ENCODE peak calls at places on chromosomes 2 and 18, in four cellular contexts. C is prostate gland, J is iPS DF 6.9, N is right lobe of liver. T is an unnamed sample.

GRCh38 chr2:197929008-197929885 is 124.9 kb downstream of the PLCL1 start:
- DNase-seq in C (no peak), J (no peak), N (no peak), T (no peak)

GRCh38 chr2:192267484-192267883 is 72.8 kb upstream of the TMEFF2 start:
- DNase-seq in C (no peak), J (no peak), N (no peak), T (no peak)

GRCh38 chr2:18398833-18399232 is 161.6 kb downstream of the RDH14 start:
- DNase-seq in C (no peak), J (no peak), N (no peak), T (peak)

GRCh38 chr2:233791151-233791882 is 13.2 kb downstream of the MROH2A start:
- DNase-seq in C (no peak), J (no peak), N (no peak), T (no peak)

GRCh38 chr2:136909777-136910176 is 144.4 kb downstream of the THSD7B start:
- DNase-seq in C (no peak), J (no peak), N (no peak), T (no peak)

GRCh38 chr2:215171151-215171550 is 32.7 kb upstream of the ABCA12 start:
- DNase-seq in C (no peak), J (no peak), N (no peak), T (no peak)

GRCh38 chr2:11744631-11745394 is 1.6 kb upstream of the LPIN1 start:
- DNase-seq in C (no peak), J (no peak), N (no peak), T (peak)

GRCh38 chr2:238638982-238639341 is 208.9 kb upstream of the TWIST2 start:
- DNase-seq in C (no peak), J (no peak), N (no peak), T (no peak)

GRCh38 chr2:39470580-39470979 is 33.5 kb upstream of the MAP4K3 start:
- DNase-seq in C (no peak), J (no peak), N (no peak), T (no peak)

GRCh38 chr2:85769987-85770362 is 16.2 kb downstream of the ATOH8 start:
- DNase-seq in C (no peak), J (no peak), N (no peak), T (no peak)

GRCh38 chr18:79856119-79857080 is 58.7 kb downstream of the KCNG2 start:
- DNase-seq in C (no peak), J (peak), N (no peak), T (no peak)

GRCh38 chr2:234032301-234032856 is 18.1 kb upstream of the SPP2 start:
- DNase-seq in C (no peak), J (no peak), N (no peak), T (no peak)

GRCh38 chr2:86072271-86072858 is 33.3 kb downstream of the POLR1A start:
- DNase-seq in C (peak), J (no peak), N (peak), T (no peak)

GRCh38 chr2:39736593-39736992 is 42.5 kb downstream of the THUMPD2 start:
- DNase-seq in C (no peak), J (no peak), N (no peak), T (no peak)

GRCh38 chr2:5125017-5125730 is 567.0 kb upstream of the SOX11 start:
- DNase-seq in C (no peak), J (no peak), N (no peak), T (no peak)

GRCh38 chr2:201320701-201321100 is 36.4 kb downstream of the FLACC1 start:
- DNase-seq in C (no peak), J (no peak), N (no peak), T (no peak)

GRCh38 chr2:100801402-100801801 is 18.5 kb upstream of the NPAS2 start:
- DNase-seq in C (no peak), J (no peak), N (no peak), T (no peak)

GRCh38 chr18:23876921-23877320 is 137.6 kb upstream of the TTC39C start:
- DNase-seq in C (no peak), J (no peak), N (no peak), T (no peak)

GRCh38 chr2:240460781-240461431 is 25.4 kb downstream of the GPC1 start:
- DNase-seq in C (no peak), J (no peak), N (peak), T (peak)

GRCh38 chr18:48887905-48888531 is 62.7 kb downstream of the SMAD7 start:
- DNase-seq in C (no peak), J (no peak), N (no peak), T (peak)

GRCh38 chr2:45755585-45756330 is 104.3 kb downstream of the PRKCE start:
- DNase-seq in C (no peak), J (no peak), N (no peak), T (no peak)

GRCh38 chr18:56388571-56388970 is 249.8 kb downstream of the TXNL1 start:
- DNase-seq in C (no peak), J (no peak), N (no peak), T (no peak)

GRCh38 chr2:128440087-128440665 is 121.5 kb upstream of the HS6ST1 start:
- DNase-seq in C (no peak), J (no peak), N (peak), T (no peak)

GRCh38 chr18:51070545-51070944 is 40.5 kb downstream of the SMAD4 start:
- DNase-seq in C (no peak), J (no peak), N (no peak), T (no peak)

GRCh38 chr2:23015651-23016050 is 369.3 kb upstream of the KLHL29 start:
- DNase-seq in C (no peak), J (no peak), N (no peak), T (no peak)

GRCh38 chr2:82330104-82330503 is 2025.6 kb upstream of the LRRTM1 start:
- DNase-seq in C (no peak), J (no peak), N (no peak), T (no peak)

GRCh38 chr18:50097702-50098101 is 97.2 kb downstream of the MYO5B start:
- DNase-seq in C (peak), J (no peak), N (no peak), T (no peak)

GRCh38 chr18:63168287-63168686 is 151.3 kb downstream of the BCL2 start:
- DNase-seq in C (no peak), J (no peak), N (no peak), T (no peak)

GRCh38 chr2:25078171-25079049 is 36.5 kb downstream of the EFR3B start:
- DNase-seq in C (peak), J (no peak), N (no peak), T (peak)

GRCh38 chr2:25076749-25077148 is 34.9 kb downstream of the EFR3B start:
- DNase-seq in C (no peak), J (no peak), N (no peak), T (peak)

GRCh38 chr2:25077792-25078170 is 35.9 kb downstream of the EFR3B start:
- DNase-seq in C (no peak), J (no peak), N (no peak), T (no peak)

GRCh38 chr2:25082002-25082622 is 40.2 kb downstream of the EFR3B start:
- DNase-seq in C (no peak), J (no peak), N (no peak), T (no peak)

GRCh38 chr2:25079050-25079635 is 37.3 kb downstream of the EFR3B start:
- DNase-seq in C (no peak), J (no peak), N (no peak), T (peak)
- H3K4me3 ChIP-seq in C (no peak), J (no peak), N (no peak), T (no peak)

GRCh38 chr2:60581461-60582282 is 28.2 kb upstream of the BCL11A start:
- DNase-seq in C (peak), J (no peak), N (peak), T (peak)
- H3K4me3 ChIP-seq in C (peak), J (peak), N (peak), T (peak)

DNA sequence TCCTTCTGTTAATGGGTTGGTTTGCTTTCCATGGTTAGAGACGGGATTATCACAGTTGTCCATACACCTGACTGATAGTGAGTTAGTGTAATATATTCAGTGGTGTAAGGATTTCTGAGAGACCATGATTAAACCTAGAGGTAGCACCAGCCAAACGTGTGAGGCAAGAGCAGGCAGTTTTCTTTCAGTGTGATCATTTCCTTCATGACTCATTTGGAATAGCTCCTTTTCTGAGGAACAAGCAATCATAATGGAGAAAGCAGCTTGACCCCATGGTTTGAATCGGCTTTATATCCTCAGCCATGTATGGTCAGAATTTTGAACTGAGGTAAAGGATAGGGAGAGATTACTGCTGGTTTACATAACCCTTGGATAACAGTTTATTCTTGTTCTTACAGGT is 2.9 kb downstream of the MXD1 start:
- DNase-seq in C (no peak), J (no peak), N (no peak), T (no peak)
- H3K4me3 ChIP-seq in C (no peak), J (no peak), N (no peak), T (no peak)

DNA sequence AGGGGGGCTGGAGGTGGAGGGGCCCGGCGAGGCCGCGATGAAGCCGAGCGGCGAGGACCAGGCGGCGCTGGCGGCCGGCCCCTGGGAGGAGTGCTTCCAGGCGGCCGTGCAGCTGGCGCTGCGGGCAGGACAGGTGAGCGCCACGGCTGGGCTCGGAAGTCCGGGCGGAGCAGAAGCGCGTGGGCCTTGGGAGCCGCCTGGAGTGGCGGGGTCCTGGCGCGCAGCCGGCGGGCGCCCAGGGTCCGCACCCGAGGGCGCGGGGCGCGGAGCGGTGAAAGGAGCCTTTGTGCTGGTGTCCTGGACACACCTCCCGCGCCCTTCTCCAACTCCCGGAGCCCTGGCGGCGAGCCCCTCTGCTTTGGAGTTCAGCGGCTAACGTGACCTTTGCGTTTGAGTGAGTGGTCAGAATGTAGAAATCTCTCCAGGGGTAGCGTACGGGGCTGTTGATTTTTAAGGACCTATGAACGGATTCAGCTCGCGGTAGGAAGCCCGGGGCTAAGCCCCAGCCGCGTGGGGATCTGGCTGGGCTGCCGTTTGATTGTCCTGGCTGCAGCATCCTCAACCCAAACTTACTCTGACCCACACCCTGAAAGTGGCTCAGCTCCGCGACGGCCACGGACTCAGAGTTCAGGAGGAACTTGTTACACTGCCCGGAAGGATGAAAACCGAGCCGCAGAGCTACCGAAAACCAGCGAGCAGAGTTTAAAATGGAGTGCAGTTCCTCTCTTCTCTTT is 493 bp downstream of the IMPA2 start:
- DNase-seq in C (peak), J (no peak), N (peak), T (peak)
- H3K4me3 ChIP-seq in C (peak), J (peak), N (peak), T (peak)

DNA sequence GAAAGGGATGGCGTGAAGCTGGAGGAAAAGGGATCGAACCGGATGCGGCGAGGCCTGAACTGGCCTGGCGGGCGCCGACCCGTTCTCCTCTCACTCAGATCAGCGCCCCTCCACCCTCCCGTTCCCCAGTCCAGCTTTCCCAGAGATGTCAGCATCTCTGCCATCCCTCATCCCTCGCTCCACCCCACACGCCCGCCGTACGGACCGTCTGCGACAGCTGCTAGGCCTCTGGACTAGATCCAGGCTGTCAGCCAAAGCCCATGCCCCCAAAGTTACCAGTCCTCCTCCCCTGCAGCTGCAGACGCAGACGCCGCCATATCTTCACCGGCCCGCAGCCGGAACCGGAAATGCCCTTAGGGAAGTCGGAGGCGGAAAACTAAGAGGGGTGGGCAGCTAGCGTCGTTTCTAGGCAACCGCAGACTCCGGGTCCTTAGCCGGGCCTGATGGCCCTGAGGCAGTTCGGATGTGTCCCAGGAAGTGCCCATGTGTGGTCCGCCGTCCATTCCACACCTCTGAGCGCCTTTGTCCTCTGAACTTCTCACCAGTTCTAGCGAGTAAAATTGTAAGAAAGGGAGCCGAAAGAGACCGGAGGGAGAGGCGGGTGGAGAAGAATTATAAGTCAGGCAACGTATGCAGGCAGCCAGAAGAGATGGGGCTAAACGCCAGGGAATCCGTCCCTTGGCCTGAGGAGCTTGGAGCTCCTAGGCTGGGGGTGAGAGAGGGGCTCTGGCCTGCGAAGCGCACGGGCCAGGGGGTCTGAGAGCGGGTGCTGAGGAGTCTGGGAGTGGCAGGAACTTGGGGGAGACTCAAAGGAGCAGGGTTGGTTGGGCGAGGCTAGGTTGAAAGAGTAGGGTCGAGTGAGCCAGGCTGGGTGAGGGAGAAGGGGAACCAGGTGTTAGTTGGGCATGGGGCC is at the start of the genes RNF25 and STK36:
- DNase-seq in C (peak), J (no peak), N (peak), T (peak)
- H3K4me3 ChIP-seq in C (peak), J (peak), N (peak), T (peak)

GRCh38 chr2:66753247-66754019 is 318.5 kb downstream of the MEIS1 start:
- DNase-seq in C (no peak), J (no peak), N (no peak), T (peak)

GRCh38 chr2:66748939-66749338 is 314.0 kb downstream of the MEIS1 start:
- DNase-seq in C (no peak), J (no peak), N (no peak), T (no peak)
- H3K4me3 ChIP-seq in C (no peak), J (no peak), N (no peak), T (no peak)

DNA sequence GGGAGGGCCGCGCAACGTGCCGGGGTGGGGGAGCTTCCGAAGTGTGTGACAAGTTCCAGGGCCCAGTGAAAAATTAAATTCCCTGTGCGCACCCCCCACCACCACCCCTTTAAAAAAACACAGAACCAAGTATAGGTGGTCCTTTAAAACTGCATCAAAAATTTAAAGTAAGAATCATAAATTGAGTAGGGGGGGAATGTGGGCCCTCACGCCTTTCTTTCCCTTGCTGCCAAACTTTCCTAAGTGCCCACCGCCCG is 2.5 kb downstream of the BCL11A start:
- DNase-seq in C (no peak), J (no peak), N (no peak), T (no peak)
- H3K4me3 ChIP-seq in C (peak), J (peak), N (no peak), T (peak)

GRCh38 chr2:106167067-106167466 is 27.0 kb downstream of the UXS1 start:
- DNase-seq in C (no peak), J (no peak), N (no peak), T (no peak)

GRCh38 chr2:106165556-106165955 is 28.5 kb downstream of the UXS1 start:
- DNase-seq in C (no peak), J (no peak), N (no peak), T (no peak)

GRCh38 chr2:106161938-106162814 is 31.9 kb downstream of the UXS1 start:
- DNase-seq in C (no peak), J (no peak), N (no peak), T (no peak)

GRCh38 chr2:106163948-106164580 is 30.0 kb downstream of the UXS1 start:
- DNase-seq in C (no peak), J (no peak), N (no peak), T (no peak)

GRCh38 chr2:106165064-106165463 is 29.0 kb downstream of the UXS1 start:
- DNase-seq in C (no peak), J (peak), N (no peak), T (no peak)
- H3K4me3 ChIP-seq in C (no peak), J (no peak), N (no peak), T (no peak)

GRCh38 chr18:77897606-77898005 is 648.0 kb downstream of the GALR1 start:
- DNase-seq in C (no peak), J (no peak), N (no peak), T (no peak)
- H3K4me3 ChIP-seq in C (no peak), J (no peak), N (no peak), T (no peak)

T was measured in sigmoid colon.